ENCODE peak calls at places on chromosomes 1 and 21, in five cellular contexts. C is AG09319, P is left ventricle myocardium inferior, W is heart right ventricle, L is tibial artery. I is an unnamed sample.

GRCh38 chr21:42338730-42339715 is 11.8 kb downstream of the TFF2 start:
- DNase-seq in P (no peak), W (no peak), C (no peak), L (no peak), I (no peak)

GRCh38 chr1:24043345-24044032 is 63.4 kb upstream of the SRSF10 start:
- DNase-seq in W (no peak), P (no peak), C (no peak), L (no peak), I (no peak)

GRCh38 chr1:55443175-55443933 is 228.2 kb upstream of the USP24 start:
- DNase-seq in L (peak; percentile 98), P (peak; percentile 72), C (peak; percentile 98), W (peak; percentile 77), I (no peak)

GRCh38 chr1:31579374-31579773 is 3.1 kb downstream of the TINAGL1 start:
- DNase-seq in W (peak; percentile 73), C (no peak), P (peak; percentile 44), L (no peak), I (no peak)

GRCh38 chr1:219373616-219373935 is 199.9 kb downstream of the LYPLAL1 start:
- DNase-seq in C (no peak), L (no peak), W (no peak), P (no peak), I (no peak)

GRCh38 chr1:155226188-155226909 is 17.9 kb downstream of the MTX1 start:
- DNase-seq in W (peak; percentile 77), C (no peak), L (peak; percentile 88), P (peak; percentile 79), I (peak; percentile 74)

GRCh38 chr1:213429642-213430041 is 378.6 kb downstream of the RPS6KC1 start:
- DNase-seq in W (no peak), P (no peak), C (no peak), L (no peak), I (no peak)

GRCh38 chr21:31457675-31458074 is 113.6 kb upstream of the TIAM1 start:
- DNase-seq in L (no peak), C (no peak), P (no peak), W (no peak), I (no peak)

GRCh38 chr1:8283058-8283884 is 34.6 kb upstream of the SLC45A1 start:
- DNase-seq in C (no peak), P (peak; percentile 22), W (no peak), L (no peak), I (peak; percentile 79)

GRCh38 chr1:53572061-53572801 is 113.0 kb downstream of the DMRTB1 start:
- DNase-seq in W (no peak), P (no peak), C (peak; percentile 31), L (peak; percentile 53), I (no peak)

GRCh38 chr1:2384941-2385481 is 6.3 kb downstream of the MORN1 start:
- DNase-seq in L (peak; percentile 63), C (no peak), W (no peak), P (no peak), I (no peak)

GRCh38 chr1:245409341-245410195 is 254.8 kb downstream of the KIF26B start:
- DNase-seq in L (no peak), C (no peak), P (no peak), W (no peak), I (no peak)

GRCh38 chr1:9722378-9722749 is 70.8 kb downstream of the PIK3CD start:
- DNase-seq in P (no peak), C (no peak), W (no peak), L (no peak), I (no peak)

GRCh38 chr1:9721606-9722377 is 70.3 kb downstream of the PIK3CD start:
- DNase-seq in L (no peak), W (peak; percentile 32), P (no peak), C (no peak), I (peak; percentile 72)

GRCh38 chr1:9723068-9723805 is 71.7 kb downstream of the PIK3CD start:
- DNase-seq in W (no peak), C (no peak), L (no peak), P (no peak), I (no peak)

GRCh38 chr1:9719978-9720722 is 68.6 kb downstream of the PIK3CD start:
- DNase-seq in W (no peak), L (no peak), P (no peak), C (no peak), I (no peak)

GRCh38 chr1:9720785-9721605 is 69.5 kb downstream of the PIK3CD start:
- DNase-seq in W (no peak), C (no peak), L (no peak), P (no peak), I (no peak)
- TF ChIP-seq CTCF in W (no peak), C (no peak), L (no peak), P (no peak), I (no peak)

DNA sequence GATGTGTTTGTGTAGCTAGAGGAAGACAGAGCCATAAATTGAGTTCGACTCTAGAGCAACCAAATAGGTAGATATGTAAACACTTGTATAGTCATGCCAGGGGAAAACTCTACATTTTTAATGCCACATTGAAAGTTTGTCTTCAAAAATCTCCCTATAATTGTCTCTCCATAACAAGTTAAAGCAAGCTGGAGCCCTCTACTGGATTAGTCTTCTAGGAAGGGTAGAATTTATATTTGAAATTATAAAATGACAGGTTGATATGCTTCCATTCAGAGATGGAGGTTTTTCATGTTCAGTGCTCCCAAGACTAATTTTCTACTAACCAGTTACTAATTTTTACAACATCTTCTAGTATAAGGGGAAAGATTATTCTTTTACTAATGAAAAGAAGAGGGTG is 13.1 kb upstream of the COL24A1 start:
- DNase-seq in P (no peak), C (no peak), W (no peak), L (no peak), I (no peak)
- TF ChIP-seq CTCF in P (no peak), C (peak; percentile 24), W (no peak), L (no peak), I (no peak)

DNA sequence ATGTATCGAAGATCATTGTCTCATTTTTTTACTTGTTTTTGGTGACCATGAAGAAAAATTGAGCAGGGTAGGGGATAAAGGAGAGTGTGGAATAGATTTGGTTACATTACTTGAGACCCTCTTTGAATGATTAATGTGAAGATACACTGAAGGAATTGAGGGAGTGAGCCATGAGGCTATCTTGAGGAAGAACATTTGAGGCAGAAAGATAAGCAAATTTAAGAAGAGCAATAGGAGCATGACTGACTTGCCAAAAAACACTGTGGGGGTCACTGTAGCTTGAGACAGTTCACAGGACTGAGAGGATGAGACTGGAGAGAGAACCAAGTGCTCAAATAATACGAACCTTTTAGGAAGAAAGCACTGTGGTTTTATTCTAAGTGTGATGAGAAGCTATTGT is 43.1 kb upstream of the PTPRC start:
- DNase-seq in L (no peak), C (no peak), W (no peak), P (no peak), I (no peak)
- TF ChIP-seq CTCF in L (no peak), C (no peak), W (no peak), P (no peak), I (no peak)

GRCh38 chr1:216563096-216563495 is 139.8 kb upstream of the USH2A start:
- DNase-seq in L (no peak), P (no peak), W (no peak), C (no peak), I (no peak)

GRCh38 chr1:216562383-216562782 is 139.1 kb upstream of the USH2A start:
- DNase-seq in L (no peak), W (no peak), P (no peak), C (no peak), I (no peak)

GRCh38 chr1:216566809-216567208 is 143.6 kb upstream of the USH2A start:
- DNase-seq in P (no peak), C (no peak), W (no peak), L (no peak), I (no peak)
- TF ChIP-seq CTCF in P (no peak), C (peak; percentile 40), W (no peak), L (no peak), I (peak; percentile 28)

DNA sequence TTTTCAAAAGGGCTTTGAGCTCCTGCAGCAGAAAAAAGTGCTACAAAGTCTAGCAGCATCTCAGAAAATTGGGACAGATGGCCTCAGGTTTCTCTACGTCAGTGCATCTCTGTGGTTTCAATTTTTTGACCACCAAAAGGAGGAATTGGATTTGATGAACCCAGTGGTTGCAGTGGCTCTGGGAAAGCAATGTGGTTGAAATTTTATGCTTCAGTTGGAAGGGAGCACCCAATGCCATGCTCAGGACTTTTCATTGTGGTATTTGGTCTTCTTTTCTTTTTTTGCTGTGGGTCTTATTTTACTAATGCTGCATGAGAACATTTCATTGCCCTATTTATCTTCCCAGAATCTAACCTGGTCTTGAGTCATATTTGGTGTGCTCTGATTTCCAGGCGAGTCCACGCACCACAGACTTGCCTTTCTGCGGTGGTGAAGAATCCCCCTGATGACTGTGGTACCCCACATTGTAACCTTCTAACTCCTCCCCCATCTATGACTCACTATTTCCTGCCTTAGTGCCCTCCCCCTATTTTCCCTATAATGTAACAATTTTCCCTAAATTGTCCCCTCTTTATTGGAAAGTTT is 56.7 kb downstream of the S1PR1 start:
- DNase-seq in P (no peak), C (no peak), W (no peak), L (no peak), I (peak; percentile 36)
- TF ChIP-seq CTCF in P (no peak), C (no peak), W (no peak), L (no peak), I (no peak)

DNA sequence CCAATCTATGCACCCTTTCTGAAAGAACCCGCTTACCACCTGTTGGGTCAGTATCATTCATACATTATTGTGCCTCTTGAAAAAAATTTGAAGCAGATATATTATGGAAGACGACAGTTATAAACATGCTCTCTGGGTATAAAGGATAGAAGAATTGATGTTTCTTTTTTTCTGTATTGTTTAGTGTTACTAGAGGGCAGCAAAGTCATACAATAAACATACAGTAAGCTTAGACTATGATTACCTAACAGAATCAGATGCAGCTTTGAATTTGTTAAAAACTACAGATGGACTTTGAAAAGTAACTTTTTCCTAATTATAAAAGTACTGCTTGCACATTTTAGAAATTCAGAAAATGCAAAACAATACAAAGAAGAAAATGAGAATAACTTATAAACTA is 11.1 kb upstream of the PAXBP1 start:
- DNase-seq in L (no peak), C (no peak), W (no peak), P (no peak), I (no peak)
- TF ChIP-seq CTCF in L (no peak), C (peak; percentile 32), W (no peak), P (no peak), I (no peak)

GRCh38 chr1:172286629-172287076 is 133.8 kb upstream of the C1orf105 start:
- DNase-seq in C (peak; percentile 89), L (peak; percentile 67), W (no peak), P (no peak), I (no peak)
- TF ChIP-seq CTCF in C (peak; percentile 10), L (no peak), W (no peak), P (no peak), I (no peak)